ENCODE peak calls at places on chromosomes 12 and 14, in eight cellular contexts. One of them, this sample, is unnamed.

GRCh38 chr12:43883311-43883710 is 47.4 kb downstream of the TMEM117 start:
- DNase-seq in right lobe of liver: no peak
- DNase-seq in sigmoid colon: no peak
- DNase-seq in OCI-LY7: no peak
- DNase-seq in fibroblast of villous mesenchyme: no peak
- DNase-seq in adrenal gland: no peak
- DNase-seq in lower leg skin: no peak
- DNase-seq in dorsolateral prefrontal cortex: no peak
- DNase-seq in this sample: no peak

GRCh38 chr12:132384916-132385315 is 55.5 kb upstream of the GALNT9 start:
- DNase-seq in dorsolateral prefrontal cortex: no peak
- DNase-seq in sigmoid colon: no peak
- DNase-seq in adrenal gland: no peak
- DNase-seq in right lobe of liver: no peak
- DNase-seq in fibroblast of villous mesenchyme: peak; percentile 21
- DNase-seq in lower leg skin: no peak
- DNase-seq in OCI-LY7: no peak
- DNase-seq in this sample: no peak

GRCh38 chr12:131049002-131049401 is 95.3 kb downstream of the ADGRD1 start:
- DNase-seq in fibroblast of villous mesenchyme: no peak
- DNase-seq in right lobe of liver: no peak
- DNase-seq in OCI-LY7: no peak
- DNase-seq in dorsolateral prefrontal cortex: no peak
- DNase-seq in sigmoid colon: no peak
- DNase-seq in lower leg skin: no peak
- DNase-seq in adrenal gland: no peak
- DNase-seq in this sample: no peak

GRCh38 chr12:10501031-10501430 is 4.7 kb upstream of the EIF2S3B start:
- DNase-seq in fibroblast of villous mesenchyme: peak; percentile 28
- DNase-seq in dorsolateral prefrontal cortex: no peak
- DNase-seq in adrenal gland: no peak
- DNase-seq in OCI-LY7: peak; percentile 33
- DNase-seq in sigmoid colon: no peak
- DNase-seq in right lobe of liver: no peak
- DNase-seq in lower leg skin: no peak
- DNase-seq in this sample: peak; percentile 68

GRCh38 chr14:92670177-92670576 is 78.2 kb downstream of the LGMN start:
- DNase-seq in lower leg skin: no peak
- DNase-seq in fibroblast of villous mesenchyme: peak; percentile 91
- DNase-seq in dorsolateral prefrontal cortex: no peak
- DNase-seq in sigmoid colon: no peak
- DNase-seq in adrenal gland: no peak
- DNase-seq in OCI-LY7: peak; percentile 29
- DNase-seq in right lobe of liver: no peak
- DNase-seq in this sample: peak; percentile 74

GRCh38 chr14:34075095-34075744 is 124.3 kb upstream of the EGLN3 start:
- DNase-seq in sigmoid colon: no peak
- DNase-seq in adrenal gland: no peak
- DNase-seq in OCI-LY7: no peak
- DNase-seq in right lobe of liver: no peak
- DNase-seq in dorsolateral prefrontal cortex: no peak
- DNase-seq in lower leg skin: no peak
- DNase-seq in fibroblast of villous mesenchyme: no peak
- DNase-seq in this sample: no peak

GRCh38 chr12:92136883-92137582 is 8.6 kb downstream of the BTG1 start:
- DNase-seq in OCI-LY7: peak; percentile 38
- DNase-seq in fibroblast of villous mesenchyme: peak; percentile 90
- DNase-seq in sigmoid colon: no peak
- DNase-seq in dorsolateral prefrontal cortex: no peak
- DNase-seq in right lobe of liver: no peak
- DNase-seq in lower leg skin: no peak
- DNase-seq in adrenal gland: no peak
- DNase-seq in this sample: peak; percentile 87

GRCh38 chr14:54881761-54882401 is 20.7 kb downstream of the GCH1 start:
- DNase-seq in fibroblast of villous mesenchyme: peak; percentile 82
- DNase-seq in sigmoid colon: no peak
- DNase-seq in OCI-LY7: peak; percentile 45
- DNase-seq in adrenal gland: no peak
- DNase-seq in right lobe of liver: no peak
- DNase-seq in lower leg skin: no peak
- DNase-seq in dorsolateral prefrontal cortex: no peak
- DNase-seq in this sample: peak; percentile 73

GRCh38 chr14:74941676-74942097 is 13.7 kb downstream of the PGF start:
- DNase-seq in adrenal gland: peak; percentile 63
- DNase-seq in fibroblast of villous mesenchyme: peak; percentile 47
- DNase-seq in dorsolateral prefrontal cortex: peak; percentile 58
- DNase-seq in OCI-LY7: peak; percentile 71
- DNase-seq in lower leg skin: peak; percentile 71
- DNase-seq in right lobe of liver: no peak
- DNase-seq in sigmoid colon: peak; percentile 84
- DNase-seq in this sample: peak; percentile 58

GRCh38 chr14:28765907-28766504 is 581 bp upstream of the FOXG1 start:
- DNase-seq in adrenal gland: no peak
- DNase-seq in dorsolateral prefrontal cortex: no peak
- DNase-seq in sigmoid colon: no peak
- DNase-seq in right lobe of liver: no peak
- DNase-seq in lower leg skin: no peak
- DNase-seq in fibroblast of villous mesenchyme: no peak
- DNase-seq in OCI-LY7: no peak
- DNase-seq in this sample: no peak

GRCh38 chr14:28763914-28764848 is 2.4 kb upstream of the FOXG1 start:
- DNase-seq in adrenal gland: no peak
- DNase-seq in fibroblast of villous mesenchyme: no peak
- DNase-seq in right lobe of liver: no peak
- DNase-seq in dorsolateral prefrontal cortex: no peak
- DNase-seq in OCI-LY7: no peak
- DNase-seq in lower leg skin: no peak
- DNase-seq in sigmoid colon: no peak
- DNase-seq in this sample: no peak

GRCh38 chr14:28767239-28767850 is 758 bp downstream of the FOXG1 start:
- DNase-seq in fibroblast of villous mesenchyme: no peak
- DNase-seq in OCI-LY7: no peak
- DNase-seq in adrenal gland: no peak
- DNase-seq in right lobe of liver: no peak
- DNase-seq in lower leg skin: no peak
- DNase-seq in dorsolateral prefrontal cortex: no peak
- DNase-seq in sigmoid colon: no peak
- DNase-seq in this sample: no peak

GRCh38 chr14:28766505-28767238 is at the start of gene FOXG1:
- DNase-seq in lower leg skin: no peak
- DNase-seq in dorsolateral prefrontal cortex: peak; percentile 80
- DNase-seq in right lobe of liver: no peak
- DNase-seq in adrenal gland: no peak
- DNase-seq in OCI-LY7: no peak
- DNase-seq in fibroblast of villous mesenchyme: no peak
- DNase-seq in sigmoid colon: no peak
- DNase-seq in this sample: no peak

DNA sequence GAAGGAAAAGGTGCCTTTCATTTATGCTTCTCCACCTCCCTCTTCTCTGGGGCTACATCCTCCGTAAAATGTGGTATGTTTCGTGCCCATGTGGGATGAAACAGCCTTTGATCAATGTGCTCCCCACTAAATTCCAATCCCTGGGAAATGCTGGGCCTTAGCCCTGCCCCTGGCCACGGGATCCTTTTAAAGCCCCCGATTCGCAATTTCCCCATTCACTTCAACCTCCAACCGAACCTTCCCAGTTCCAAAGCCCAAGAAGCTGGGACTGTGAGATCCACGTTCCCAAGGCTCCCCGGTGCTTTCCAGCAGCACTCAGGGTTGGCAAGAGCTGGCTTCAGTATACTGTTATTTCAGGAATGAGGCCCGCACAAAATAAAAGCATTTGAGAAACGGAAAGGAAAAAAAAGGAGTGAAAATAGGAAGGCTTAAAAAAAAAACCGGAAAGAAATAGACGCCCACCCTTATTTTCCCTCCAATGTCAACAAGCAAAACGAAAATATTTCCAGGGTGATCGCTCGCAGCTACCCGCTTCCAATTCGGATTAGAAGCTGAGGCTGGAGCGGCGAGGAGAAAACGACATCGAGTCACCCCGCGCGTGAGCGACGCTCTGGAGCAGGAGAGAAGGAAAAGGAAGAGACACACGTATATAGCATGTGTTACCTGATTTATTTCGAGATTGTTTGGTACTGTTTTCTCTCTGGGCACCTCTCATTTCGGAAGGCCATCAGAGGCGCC is 1.2 kb upstream of the FOXG1 start:
- DNase-seq in right lobe of liver: no peak
- DNase-seq in adrenal gland: no peak
- DNase-seq in OCI-LY7: no peak
- DNase-seq in lower leg skin: no peak
- DNase-seq in dorsolateral prefrontal cortex: no peak
- DNase-seq in sigmoid colon: no peak
- DNase-seq in fibroblast of villous mesenchyme: no peak
- DNase-seq in this sample: no peak
- H3K4me3 ChIP-seq in right lobe of liver: no peak overlapping the region
- H3K4me3 ChIP-seq in adrenal gland: peak overlapping the region; percentile 52
- H3K4me3 ChIP-seq in OCI-LY7: no peak overlapping the region
- H3K4me3 ChIP-seq in lower leg skin: no peak overlapping the region
- H3K4me3 ChIP-seq in dorsolateral prefrontal cortex: peak overlapping the region; percentile 68
- H3K4me3 ChIP-seq in sigmoid colon: peak overlapping the region; percentile 38
- H3K4me3 ChIP-seq in fibroblast of villous mesenchyme: peak overlapping the region; percentile 25
- H3K4me3 ChIP-seq in this sample: peak overlapping the region; percentile 4

DNA sequence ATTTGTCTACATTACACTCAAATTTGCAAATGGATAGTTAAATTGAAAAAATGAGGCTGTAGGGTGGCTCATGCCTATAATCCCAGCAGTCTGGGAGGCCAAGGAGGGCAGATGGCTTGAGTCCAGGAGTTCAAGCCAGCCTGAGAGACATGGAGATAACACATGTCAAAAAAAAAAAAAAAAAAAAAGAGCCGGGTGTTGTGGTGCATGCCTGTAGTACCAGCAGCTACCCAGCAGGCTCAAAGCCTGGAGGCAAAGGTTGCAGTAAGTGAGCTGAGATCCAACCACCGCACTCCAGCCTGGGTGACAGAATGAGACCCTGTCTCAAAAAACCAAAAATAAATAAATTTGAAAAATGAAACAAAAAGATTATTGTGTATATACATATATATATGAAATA is 119.9 kb upstream of the MGAT4C start:
- DNase-seq in adrenal gland: no peak
- DNase-seq in fibroblast of villous mesenchyme: no peak
- DNase-seq in dorsolateral prefrontal cortex: no peak
- DNase-seq in right lobe of liver: no peak
- DNase-seq in OCI-LY7: no peak
- DNase-seq in sigmoid colon: no peak
- DNase-seq in lower leg skin: no peak
- DNase-seq in this sample: peak; percentile 2
- TF ChIP-seq CTCF in adrenal gland: no peak
- TF ChIP-seq CTCF in fibroblast of villous mesenchyme: no peak
- TF ChIP-seq CTCF in dorsolateral prefrontal cortex: no peak
- TF ChIP-seq CTCF in right lobe of liver: no peak
- TF ChIP-seq CTCF in OCI-LY7: no peak
- TF ChIP-seq CTCF in sigmoid colon: no peak
- TF ChIP-seq CTCF in lower leg skin: no peak
- TF ChIP-seq CTCF in this sample: peak; percentile 18

GRCh38 chr12:27554421-27555186 is 30.6 kb downstream of the PPFIBP1 start:
- DNase-seq in OCI-LY7: no peak
- DNase-seq in adrenal gland: peak; percentile 73
- DNase-seq in dorsolateral prefrontal cortex: peak; percentile 52
- DNase-seq in right lobe of liver: no peak
- DNase-seq in sigmoid colon: peak; percentile 86
- DNase-seq in lower leg skin: peak; percentile 68
- DNase-seq in fibroblast of villous mesenchyme: peak; percentile 77
- DNase-seq in this sample: peak; percentile 52

GRCh38 chr12:27555316-27555715 is 31.3 kb downstream of the PPFIBP1 start:
- DNase-seq in dorsolateral prefrontal cortex: no peak
- DNase-seq in right lobe of liver: no peak
- DNase-seq in OCI-LY7: no peak
- DNase-seq in lower leg skin: no peak
- DNase-seq in fibroblast of villous mesenchyme: no peak
- DNase-seq in sigmoid colon: no peak
- DNase-seq in adrenal gland: no peak
- DNase-seq in this sample: no peak

GRCh38 chr12:27552886-27553560 is 29.0 kb downstream of the PPFIBP1 start:
- DNase-seq in dorsolateral prefrontal cortex: peak; percentile 81
- DNase-seq in lower leg skin: no peak
- DNase-seq in adrenal gland: peak; percentile 29
- DNase-seq in right lobe of liver: no peak
- DNase-seq in OCI-LY7: no peak
- DNase-seq in sigmoid colon: no peak
- DNase-seq in fibroblast of villous mesenchyme: peak; percentile 90
- DNase-seq in this sample: no peak

GRCh38 chr12:27552235-27552634 is 28.2 kb downstream of the PPFIBP1 start:
- DNase-seq in dorsolateral prefrontal cortex: no peak
- DNase-seq in adrenal gland: no peak
- DNase-seq in lower leg skin: no peak
- DNase-seq in fibroblast of villous mesenchyme: no peak
- DNase-seq in right lobe of liver: no peak
- DNase-seq in OCI-LY7: no peak
- DNase-seq in sigmoid colon: no peak
- DNase-seq in this sample: no peak

DNA sequence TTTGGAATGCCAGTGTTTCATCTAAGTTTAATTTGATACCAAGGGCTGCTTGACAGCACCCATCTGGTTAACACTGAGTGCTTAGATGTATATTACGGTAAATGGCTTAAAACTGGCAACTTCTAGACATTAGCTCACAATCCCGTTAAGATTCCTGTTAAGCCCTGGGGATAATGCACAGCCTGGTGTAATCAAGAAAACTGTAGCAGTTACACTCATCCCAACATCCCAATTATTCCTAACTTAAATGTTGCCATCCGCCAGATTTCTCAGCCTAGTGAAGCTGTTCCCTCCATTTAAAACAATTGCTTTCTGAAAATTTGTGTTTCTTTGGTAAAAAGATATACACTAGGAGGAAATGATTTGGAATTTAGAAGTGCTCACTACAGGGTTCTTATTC is 30.0 kb downstream of the PPFIBP1 start:
- DNase-seq in fibroblast of villous mesenchyme: peak; percentile 69
- DNase-seq in sigmoid colon: no peak
- DNase-seq in lower leg skin: no peak
- DNase-seq in right lobe of liver: no peak
- DNase-seq in OCI-LY7: no peak
- DNase-seq in dorsolateral prefrontal cortex: no peak
- DNase-seq in adrenal gland: no peak
- DNase-seq in this sample: no peak
- H3K4me3 ChIP-seq in fibroblast of villous mesenchyme: no peak overlapping the region
- H3K4me3 ChIP-seq in sigmoid colon: no peak overlapping the region
- H3K4me3 ChIP-seq in lower leg skin: no peak overlapping the region
- H3K4me3 ChIP-seq in right lobe of liver: no peak overlapping the region
- H3K4me3 ChIP-seq in OCI-LY7: no peak overlapping the region
- H3K4me3 ChIP-seq in dorsolateral prefrontal cortex: peak overlapping the region; percentile 30
- H3K4me3 ChIP-seq in adrenal gland: no peak overlapping the region
- H3K4me3 ChIP-seq in this sample: no peak overlapping the region

DNA sequence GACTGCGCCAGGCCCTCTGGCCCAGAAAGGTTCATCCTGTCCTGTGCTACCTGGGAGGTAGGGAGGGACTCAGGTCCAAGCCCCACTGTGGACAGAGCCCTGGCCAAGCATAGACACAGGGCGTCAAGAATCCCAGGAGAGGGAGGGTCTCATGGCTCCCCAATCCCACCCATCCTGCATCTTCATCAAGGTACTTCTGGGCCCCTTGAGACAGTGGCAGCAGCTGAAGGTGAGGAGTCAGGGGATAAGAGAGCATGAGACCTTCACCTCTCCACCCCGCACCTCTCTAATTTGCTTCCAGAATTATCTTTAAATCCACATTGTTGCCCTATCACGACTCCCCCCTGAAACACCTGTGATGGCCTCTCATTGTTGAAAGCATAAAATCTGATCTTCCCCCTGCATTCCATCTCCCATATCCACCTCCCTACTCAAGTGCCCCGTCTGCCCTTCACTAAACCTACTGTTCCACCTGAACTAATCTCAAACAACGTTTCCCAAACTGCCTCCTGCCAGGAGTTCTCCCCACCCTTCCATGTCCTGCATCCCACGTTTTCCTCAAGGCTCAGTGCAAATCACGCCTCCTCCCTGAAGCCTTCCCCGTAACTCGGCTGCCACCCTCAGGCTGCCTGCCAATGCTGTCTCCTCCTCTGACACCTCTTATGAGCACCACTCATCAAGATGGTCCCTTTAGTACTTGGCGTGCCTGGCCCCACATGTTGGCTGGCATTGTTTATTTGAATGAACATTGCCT is 27.1 kb downstream of the KRT18 start:
- DNase-seq in adrenal gland: no peak
- DNase-seq in right lobe of liver: peak; percentile 50
- DNase-seq in sigmoid colon: no peak
- DNase-seq in lower leg skin: no peak
- DNase-seq in OCI-LY7: no peak
- DNase-seq in fibroblast of villous mesenchyme: peak; percentile 81
- DNase-seq in dorsolateral prefrontal cortex: peak; percentile 53
- DNase-seq in this sample: peak; percentile 42
- TF ChIP-seq CTCF in adrenal gland: no peak
- TF ChIP-seq CTCF in right lobe of liver: peak; percentile 26
- TF ChIP-seq CTCF in sigmoid colon: no peak
- TF ChIP-seq CTCF in lower leg skin: no peak
- TF ChIP-seq CTCF in OCI-LY7: no peak
- TF ChIP-seq CTCF in fibroblast of villous mesenchyme: peak; percentile 50
- TF ChIP-seq CTCF in dorsolateral prefrontal cortex: no peak
- TF ChIP-seq CTCF in this sample: peak; percentile 22